ENCODE peak calls at places on chromosomes 7 and 10, in six cellular contexts. X is foreskin fibroblast, D is cardiac muscle cell, F is spleen, J is lower lobe of right lung, E is Panc1. Q is an unnamed sample.

GRCh38 chr7:96415293-96415940 is 93.5 kb upstream of the SLC25A13 start:
- DNase-seq in X (no peak), D (no peak), E (no peak), F (no peak), J (no peak), Q (no peak)

GRCh38 chr10:44715081-44715480 is 196.1 kb upstream of the TMEM72 start:
- DNase-seq in J (no peak), X (peak), F (no peak), D (no peak), E (no peak), Q (no peak)

GRCh38 chr10:47402681-47403301 is 18.7 kb upstream of the ZNF488 start:
- DNase-seq in D (peak), F (peak), J (peak), E (no peak), X (peak), Q (peak)

GRCh38 chr10:4945706-4946348 is 17.4 kb upstream of the AKR1C1 start:
- DNase-seq in E (no peak), J (no peak), F (no peak), X (peak), D (no peak), Q (no peak)

GRCh38 chr10:96292971-96293909 is 11.0 kb upstream of the DNTT start:
- DNase-seq in D (peak), X (peak), E (peak), J (no peak), F (no peak), Q (peak)

GRCh38 chr10:93596539-93596938 is 4.5 kb downstream of the RBP4 start:
- DNase-seq in X (no peak), F (no peak), D (no peak), E (no peak), J (no peak), Q (no peak)

GRCh38 chr10:46028584-46029570 is 1.5 kb downstream of the NCOA4 start:
- DNase-seq in E (peak), X (peak), D (peak), J (no peak), F (no peak), Q (peak)

GRCh38 chr7:36309301-36309700 is 80.4 kb upstream of the ANLN start:
- DNase-seq in D (no peak), F (no peak), E (no peak), X (no peak), J (no peak), Q (no peak)

GRCh38 chr7:91520645-91521044 is 256.4 kb downstream of the FZD1 start:
- DNase-seq in D (no peak), E (no peak), X (no peak), J (no peak), F (no peak), Q (no peak)

GRCh38 chr7:131556912-131557457 is 557 bp upstream of the PODXL start:
- DNase-seq in D (no peak), X (no peak), E (no peak), J (no peak), F (no peak), Q (no peak)

GRCh38 chr10:1404953-1405260 is 332.4 kb downstream of the ADARB2 start:
- DNase-seq in E (no peak), D (no peak), X (no peak), J (no peak), F (peak), Q (no peak)

GRCh38 chr7:43083091-43083490 is 29.4 kb upstream of the HECW1 start:
- DNase-seq in F (no peak), J (no peak), E (no peak), X (no peak), D (peak), Q (no peak)

GRCh38 chr7:32395168-32395567 is 95.0 kb downstream of the LSM5 start:
- DNase-seq in F (no peak), X (no peak), E (no peak), J (no peak), D (no peak), Q (no peak)

GRCh38 chr7:91082854-91083495 is 181.3 kb upstream of the FZD1 start:
- DNase-seq in X (peak), E (no peak), J (no peak), D (peak), F (no peak), Q (peak)

GRCh38 chr7:20439384-20439783 is 108.7 kb downstream of the ITGB8 start:
- DNase-seq in X (no peak), J (no peak), E (no peak), D (no peak), F (no peak), Q (no peak)

GRCh38 chr7:73397521-73397934 is 36.0 kb upstream of the FZD9 start:
- DNase-seq in F (no peak), E (no peak), J (no peak), X (no peak), D (peak), Q (no peak)

GRCh38 chr7:11373546-11374142 is 400.0 kb downstream of the PHF14 start:
- DNase-seq in X (peak), J (no peak), F (no peak), E (peak), D (peak), Q (peak)

GRCh38 chr10:16741540-16741939 is 75.7 kb downstream of the RSU1 start:
- DNase-seq in X (no peak), J (no peak), F (no peak), D (no peak), E (no peak), Q (no peak)

GRCh38 chr7:142359694-142360279 is 101.9 kb upstream of the PRSS58 start:
- DNase-seq in J (no peak), D (peak), E (no peak), X (no peak), F (no peak), Q (no peak)

GRCh38 chr10:70490142-70490541 is 11.6 kb downstream of the PALD1 start:
- DNase-seq in J (no peak), F (no peak), D (no peak), X (no peak), E (no peak), Q (no peak)

GRCh38 chr7:98641646-98642489 is 24.8 kb downstream of the NPTX2 start:
- DNase-seq in J (no peak), E (no peak), X (no peak), F (peak), D (peak), Q (no peak)

GRCh38 chr10:31578181-31578852 is 259.3 kb downstream of the ZEB1 start:
- DNase-seq in X (no peak), F (no peak), E (no peak), D (no peak), J (no peak), Q (no peak)

GRCh38 chr7:51350195-51350896 is 33.7 kb upstream of the COBL start:
- DNase-seq in D (peak), E (no peak), F (no peak), J (no peak), X (no peak), Q (peak)

GRCh38 chr10:132761395-132762060 is 24.4 kb downstream of the NKX6-2 start:
- DNase-seq in E (no peak), X (no peak), J (no peak), D (no peak), F (no peak), Q (no peak)

GRCh38 chr7:50153141-50153540 is 60.1 kb upstream of the ZPBP start:
- DNase-seq in X (no peak), D (no peak), J (no peak), E (no peak), F (no peak), Q (no peak)

GRCh38 chr7:134571746-134572461 is 23.0 kb downstream of the AKR1B15 start:
- DNase-seq in J (no peak), X (no peak), F (no peak), E (no peak), D (no peak), Q (no peak)

GRCh38 chr10:88006261-88006660 is 142.8 kb downstream of the PTEN start:
- DNase-seq in D (no peak), F (no peak), X (no peak), E (no peak), J (no peak), Q (no peak)

GRCh38 chr7:44398953-44399574 is 73.7 kb upstream of the CAMK2B start:
- DNase-seq in E (no peak), F (no peak), J (no peak), D (no peak), X (peak), Q (no peak)

GRCh38 chr7:128136215-128136597 is 104.9 kb upstream of the LEP start:
- DNase-seq in D (no peak), X (no peak), J (no peak), F (no peak), E (no peak), Q (no peak)

GRCh38 chr7:137625197-137625596 is 221.6 kb downstream of the DGKI start:
- DNase-seq in X (no peak), F (no peak), D (peak), E (no peak), J (no peak), Q (no peak)

GRCh38 chr7:20831976-20832375 is 45.3 kb upstream of the SP8 start:
- DNase-seq in E (no peak), D (no peak), X (no peak), J (no peak), F (no peak), Q (no peak)

GRCh38 chr7:132446666-132447217 is 129.5 kb downstream of the PLXNA4 start:
- DNase-seq in D (no peak), F (no peak), J (no peak), X (no peak), E (no peak), Q (no peak)

GRCh38 chr10:91935886-91936285 is 12.3 kb downstream of the BTAF1 start:
- DNase-seq in F (no peak), E (no peak), J (no peak), D (no peak), X (no peak), Q (no peak)

GRCh38 chr10:12482586-12482985 is 133.2 kb downstream of the CAMK1D start:
- DNase-seq in X (no peak), J (no peak), F (peak), D (no peak), E (no peak), Q (no peak)

GRCh38 chr7:98877146-98877545 is 1.2 kb upstream of the TRRAP start:
- DNase-seq in D (no peak), X (no peak), F (peak), J (no peak), E (no peak), Q (no peak)

GRCh38 chr7:142030846-142031245 is 35.2 kb downstream of the MGAM start:
- DNase-seq in F (no peak), E (no peak), J (no peak), D (no peak), X (no peak), Q (no peak)

GRCh38 chr7:151757274-151757673 is 119.6 kb downstream of the PRKAG2 start:
- DNase-seq in E (no peak), F (no peak), J (no peak), D (no peak), X (peak), Q (peak)

GRCh38 chr7:155009570-155010157 is 6.7 kb upstream of the PAXIP1 start:
- DNase-seq in D (peak), F (no peak), X (peak), E (no peak), J (no peak), Q (no peak)

GRCh38 chr10:35875281-35875680 is 233.2 kb upstream of the FZD8 start:
- DNase-seq in J (no peak), F (no peak), X (peak), D (peak), E (no peak), Q (peak)
- H3K4me3 ChIP-seq in J (no peak), F (no peak), X (no peak), D (no peak), E (no peak), Q (no peak)

GRCh38 chr7:111308691-111309090 is 217.8 kb downstream of the LRRN3 start:
- DNase-seq in F (no peak), E (no peak), X (no peak), D (no peak), J (no peak), Q (no peak)

DNA sequence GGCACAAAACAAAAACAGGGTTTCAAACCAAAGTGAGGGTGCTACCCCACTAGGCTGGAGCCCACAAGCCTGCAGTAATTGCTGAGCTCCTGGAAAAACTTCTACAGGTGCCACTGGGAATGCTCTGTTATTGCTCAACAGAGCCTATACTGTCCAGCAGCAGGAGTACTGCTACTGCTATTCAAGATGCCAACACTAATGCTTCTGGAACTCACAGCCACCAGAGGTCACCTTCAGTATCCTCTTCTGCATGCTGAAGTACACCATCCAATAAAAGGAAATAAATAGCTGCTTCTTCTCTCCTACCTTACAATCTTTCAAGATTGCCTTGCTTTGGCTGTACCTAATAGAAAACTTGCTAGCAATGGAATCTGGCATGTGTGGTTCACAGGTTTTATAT is 222.0 kb downstream of the LRRN3 start:
- DNase-seq in E (no peak), J (no peak), D (peak), X (peak), F (no peak), Q (peak)
- TF ChIP-seq CTCF in E (no peak), J (no peak), D (no peak), X (no peak), F (no peak), Q (no peak)

GRCh38 chr10:113691381-113691780 is 11.7 kb downstream of the CASP7 start:
- DNase-seq in E (no peak), J (no peak), F (no peak), X (no peak), D (no peak), Q (no peak)

GRCh38 chr10:113693348-113693747 is 13.6 kb downstream of the CASP7 start:
- DNase-seq in F (no peak), J (no peak), X (no peak), E (no peak), D (no peak), Q (no peak)

GRCh38 chr10:113689574-113689973 is 9.9 kb downstream of the CASP7 start:
- DNase-seq in J (no peak), D (no peak), X (no peak), E (no peak), F (no peak), Q (no peak)

GRCh38 chr10:113690749-113691148 is 11.0 kb downstream of the CASP7 start:
- DNase-seq in J (no peak), E (no peak), F (no peak), D (no peak), X (no peak), Q (no peak)

DNA sequence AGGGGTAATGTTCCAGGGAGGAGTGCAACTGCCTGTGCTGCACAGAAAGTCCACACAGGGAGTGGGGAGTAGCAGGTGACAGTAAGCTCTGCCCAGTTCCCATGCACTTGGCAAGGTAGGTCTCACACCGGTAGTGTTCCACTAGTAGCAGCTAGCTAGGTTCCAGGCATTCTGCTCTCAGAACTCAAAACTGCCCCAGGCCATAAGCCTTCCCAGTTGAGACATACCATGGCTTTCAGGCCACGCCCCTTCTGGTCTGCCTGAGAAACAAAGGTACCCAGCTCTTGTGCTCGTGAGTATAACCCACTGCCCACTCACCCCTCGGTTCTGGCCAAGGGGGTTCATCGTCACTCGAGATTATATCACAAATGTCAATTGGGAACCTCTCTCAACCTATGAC is 12.6 kb downstream of the CASP7 start:
- DNase-seq in J (no peak), X (no peak), F (no peak), D (no peak), E (no peak), Q (no peak)
- H3K4me3 ChIP-seq in J (no peak), X (no peak), F (no peak), D (no peak), E (no peak), Q (no peak)

GRCh38 chr7:2649991-2650390 is 18.2 kb downstream of the TTYH3 start:
- DNase-seq in X (no peak), E (no peak), J (no peak), F (no peak), D (no peak), Q (no peak)

GRCh38 chr7:2650451-2650850 is 18.7 kb downstream of the TTYH3 start:
- DNase-seq in J (no peak), E (no peak), F (no peak), D (no peak), X (no peak), Q (no peak)

GRCh38 chr7:2652736-2653060 is 20.9 kb downstream of the TTYH3 start:
- DNase-seq in F (no peak), X (no peak), J (no peak), D (no peak), E (no peak), Q (no peak)

GRCh38 chr7:2651847-2652735 is 20.3 kb downstream of the TTYH3 start:
- DNase-seq in E (no peak), X (no peak), D (no peak), J (no peak), F (no peak), Q (no peak)

DNA sequence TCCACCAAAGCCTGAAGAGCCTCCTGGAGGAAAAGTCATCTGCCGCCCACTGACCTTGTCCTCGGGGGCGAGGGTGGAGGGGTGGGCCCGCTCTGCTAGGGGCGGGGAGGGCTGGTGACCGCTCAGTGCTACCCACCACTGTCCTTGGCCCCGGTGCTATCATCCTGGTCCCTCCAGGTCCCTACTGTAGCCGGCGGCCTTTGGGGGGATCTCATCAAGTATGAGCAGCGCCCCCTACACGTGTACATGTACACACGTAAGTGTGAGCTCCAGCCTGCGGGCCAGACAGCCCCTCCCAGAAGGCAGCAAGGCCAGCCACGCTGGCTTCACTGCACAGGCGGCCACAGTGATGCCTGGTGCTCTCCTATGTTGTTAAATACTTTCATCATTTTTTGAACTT is 19.6 kb downstream of the TTYH3 start:
- DNase-seq in J (no peak), F (no peak), E (no peak), D (peak), X (peak), Q (peak)
- TF ChIP-seq CTCF in J (no peak), F (no peak), E (no peak), D (peak), X (no peak), Q (no peak)

GRCh38 chr10:99787303-99787702 is 4.9 kb downstream of the ABCC2 start:
- DNase-seq in D (no peak), F (no peak), X (no peak), J (no peak), E (no peak), Q (no peak)

GRCh38 chr10:99788598-99789259 is 6.3 kb downstream of the ABCC2 start:
- DNase-seq in F (no peak), E (no peak), D (peak), J (no peak), X (peak), Q (peak)

GRCh38 chr10:99785646-99786045 is 3.2 kb downstream of the ABCC2 start:
- DNase-seq in J (no peak), D (no peak), X (no peak), F (no peak), E (no peak), Q (no peak)

GRCh38 chr10:99784731-99785441 is 2.4 kb downstream of the ABCC2 start:
- DNase-seq in D (no peak), E (no peak), J (no peak), F (no peak), X (peak), Q (no peak)

GRCh38 chr10:99787782-99788181 is 5.3 kb downstream of the ABCC2 start:
- DNase-seq in J (no peak), E (no peak), D (no peak), F (no peak), X (no peak), Q (no peak)
- H3K4me3 ChIP-seq in J (no peak), E (no peak), D (no peak), F (no peak), X (no peak), Q (no peak)

GRCh38 chr7:2190531-2190930 is 42.2 kb downstream of the MAD1L1 start:
- DNase-seq in X (no peak), F (no peak), E (no peak), J (no peak), D (no peak), Q (no peak)
- TF ChIP-seq CTCF in X (no peak), F (no peak), E (no peak), J (no peak), D (no peak), Q (no peak)

GRCh38 chr7:27150568-27151340 is 1.6 kb downstream of the HOXA3 start:
- DNase-seq in E (peak), J (peak), F (peak), X (peak), D (peak), Q (peak)
- H3K4me3 ChIP-seq in E (peak), J (peak), F (peak), X (peak), D (peak), Q (peak)

GRCh38 chr10:124621637-124622036 is 122.5 kb downstream of the FAM53B start:
- DNase-seq in X (peak), D (no peak), E (no peak), F (no peak), J (no peak), Q (no peak)
- TF ChIP-seq CTCF in X (no peak), D (no peak), E (no peak), F (no peak), J (no peak), Q (no peak)

GRCh38 chr10:10687751-10688150 is 329.9 kb upstream of the CELF2 start:
- DNase-seq in D (no peak), F (no peak), E (no peak), J (no peak), X (no peak), Q (no peak)
- H3K4me3 ChIP-seq in D (no peak), F (no peak), E (no peak), J (no peak), X (no peak), Q (no peak)

Q was measured in fibroblast of villous mesenchyme.